ENCODE peak calls at places on chromosomes 7 and 10, in six cellular contexts. One of them, this sample, is unnamed.
A peak's percentile ranks its signal among the peaks of the same experiment; 100 is the strongest.

GRCh38 chr7:36348256-36348655 is 41.4 kb upstream of the ANLN start:
- DNase-seq in breast epithelium: no peak
- DNase-seq in HL-60: no peak
- DNase-seq in prostate gland: no peak
- DNase-seq in HCT116: no peak
- DNase-seq in stomach: no peak
- DNase-seq in this sample: no peak

GRCh38 chr7:30469303-30469702 is 9.3 kb downstream of the NOD1 start:
- DNase-seq in breast epithelium: peak; percentile 93
- DNase-seq in HL-60: no peak
- DNase-seq in prostate gland: no peak
- DNase-seq in HCT116: peak; percentile 8
- DNase-seq in stomach: no peak
- DNase-seq in this sample: peak; percentile 85

GRCh38 chr7:22723171-22723601 is 3.8 kb upstream of the IL6 start:
- DNase-seq in breast epithelium: peak; percentile 32
- DNase-seq in HL-60: no peak
- DNase-seq in prostate gland: peak; percentile 18
- DNase-seq in HCT116: no peak
- DNase-seq in stomach: peak; percentile 33
- DNase-seq in this sample: no peak

GRCh38 chr10:89633484-89633883 is 11.6 kb downstream of the PANK1 start:
- DNase-seq in breast epithelium: no peak
- DNase-seq in HL-60: no peak
- DNase-seq in prostate gland: no peak
- DNase-seq in HCT116: no peak
- DNase-seq in stomach: no peak
- DNase-seq in this sample: no peak

GRCh38 chr7:5636914-5637313 is 144.5 kb downstream of the RNF216 start:
- DNase-seq in breast epithelium: peak; percentile 59
- DNase-seq in HL-60: no peak
- DNase-seq in prostate gland: no peak
- DNase-seq in HCT116: no peak
- DNase-seq in stomach: peak; percentile 31
- DNase-seq in this sample: peak; percentile 91

GRCh38 chr10:131569851-131570715 is 258.6 kb upstream of the TCERG1L start:
- DNase-seq in breast epithelium: no peak
- DNase-seq in HL-60: no peak
- DNase-seq in prostate gland: no peak
- DNase-seq in HCT116: no peak
- DNase-seq in stomach: peak; percentile 15
- DNase-seq in this sample: peak; percentile 78

GRCh38 chr7:133836666-133837065 is 290.5 kb upstream of the LRGUK start:
- DNase-seq in breast epithelium: no peak
- DNase-seq in HL-60: no peak
- DNase-seq in prostate gland: no peak
- DNase-seq in HCT116: no peak
- DNase-seq in stomach: no peak
- DNase-seq in this sample: no peak

GRCh38 chr7:75662579-75663301 is 76.0 kb downstream of the HIP1 start:
- DNase-seq in breast epithelium: no peak
- DNase-seq in HL-60: no peak
- DNase-seq in prostate gland: no peak
- DNase-seq in HCT116: no peak
- DNase-seq in stomach: no peak
- DNase-seq in this sample: no peak

GRCh38 chr7:29194206-29194593 is 375 bp upstream of the CHN2 start:
- DNase-seq in breast epithelium: no peak
- DNase-seq in HL-60: no peak
- DNase-seq in prostate gland: no peak
- DNase-seq in HCT116: no peak
- DNase-seq in stomach: peak; percentile 27
- DNase-seq in this sample: no peak

GRCh38 chr7:74606101-74606908 is 51.2 kb upstream of the GTF2I start:
- DNase-seq in breast epithelium: no peak
- DNase-seq in HL-60: no peak
- DNase-seq in prostate gland: peak; percentile 42
- DNase-seq in HCT116: no peak
- DNase-seq in stomach: peak; percentile 57
- DNase-seq in this sample: no peak

GRCh38 chr7:1675673-1676549 is 5.8 kb downstream of the ELFN1 start:
- DNase-seq in breast epithelium: no peak
- DNase-seq in HL-60: no peak
- DNase-seq in prostate gland: no peak
- DNase-seq in HCT116: no peak
- DNase-seq in stomach: no peak
- DNase-seq in this sample: peak; percentile 75

GRCh38 chr7:123024989-123025758 is 29.7 kb upstream of the TAS2R16 start:
- DNase-seq in breast epithelium: no peak
- DNase-seq in HL-60: no peak
- DNase-seq in prostate gland: no peak
- DNase-seq in HCT116: no peak
- DNase-seq in stomach: no peak
- DNase-seq in this sample: no peak

GRCh38 chr10:3409928-3410327 is 237.3 kb upstream of the PITRM1 start:
- DNase-seq in breast epithelium: no peak
- DNase-seq in HL-60: no peak
- DNase-seq in prostate gland: no peak
- DNase-seq in HCT116: no peak
- DNase-seq in stomach: no peak
- DNase-seq in this sample: no peak

GRCh38 chr7:18573410-18574234 is 78.1 kb downstream of the HDAC9 start:
- DNase-seq in breast epithelium: no peak
- DNase-seq in HL-60: no peak
- DNase-seq in prostate gland: no peak
- DNase-seq in HCT116: no peak
- DNase-seq in stomach: no peak
- DNase-seq in this sample: no peak

GRCh38 chr7:131076711-131077170 is 250.9 kb upstream of the MKLN1 start:
- DNase-seq in breast epithelium: no peak
- DNase-seq in HL-60: no peak
- DNase-seq in prostate gland: peak; percentile 20
- DNase-seq in HCT116: no peak
- DNase-seq in stomach: no peak
- DNase-seq in this sample: no peak

GRCh38 chr7:103447073-103447960 is 1.3 kb upstream of the SLC26A5 start:
- DNase-seq in breast epithelium: no peak
- DNase-seq in HL-60: peak; percentile 7
- DNase-seq in prostate gland: peak; percentile 59
- DNase-seq in HCT116: peak; percentile 37
- DNase-seq in stomach: peak; percentile 56
- DNase-seq in this sample: no peak

GRCh38 chr10:100508691-100509150 is 10.9 kb downstream of the SEC31B start:
- DNase-seq in breast epithelium: no peak
- DNase-seq in HL-60: no peak
- DNase-seq in prostate gland: no peak
- DNase-seq in HCT116: peak; percentile 46
- DNase-seq in stomach: no peak
- DNase-seq in this sample: no peak

GRCh38 chr10:69895759-69896158 is 94.1 kb downstream of the COL13A1 start:
- DNase-seq in breast epithelium: no peak
- DNase-seq in HL-60: no peak
- DNase-seq in prostate gland: no peak
- DNase-seq in HCT116: no peak
- DNase-seq in stomach: no peak
- DNase-seq in this sample: peak; percentile 90

GRCh38 chr7:143399151-143399550 is 9.5 kb downstream of the EPHA1 start:
- DNase-seq in breast epithelium: no peak
- DNase-seq in HL-60: no peak
- DNase-seq in prostate gland: no peak
- DNase-seq in HCT116: no peak
- DNase-seq in stomach: no peak
- DNase-seq in this sample: no peak

DNA sequence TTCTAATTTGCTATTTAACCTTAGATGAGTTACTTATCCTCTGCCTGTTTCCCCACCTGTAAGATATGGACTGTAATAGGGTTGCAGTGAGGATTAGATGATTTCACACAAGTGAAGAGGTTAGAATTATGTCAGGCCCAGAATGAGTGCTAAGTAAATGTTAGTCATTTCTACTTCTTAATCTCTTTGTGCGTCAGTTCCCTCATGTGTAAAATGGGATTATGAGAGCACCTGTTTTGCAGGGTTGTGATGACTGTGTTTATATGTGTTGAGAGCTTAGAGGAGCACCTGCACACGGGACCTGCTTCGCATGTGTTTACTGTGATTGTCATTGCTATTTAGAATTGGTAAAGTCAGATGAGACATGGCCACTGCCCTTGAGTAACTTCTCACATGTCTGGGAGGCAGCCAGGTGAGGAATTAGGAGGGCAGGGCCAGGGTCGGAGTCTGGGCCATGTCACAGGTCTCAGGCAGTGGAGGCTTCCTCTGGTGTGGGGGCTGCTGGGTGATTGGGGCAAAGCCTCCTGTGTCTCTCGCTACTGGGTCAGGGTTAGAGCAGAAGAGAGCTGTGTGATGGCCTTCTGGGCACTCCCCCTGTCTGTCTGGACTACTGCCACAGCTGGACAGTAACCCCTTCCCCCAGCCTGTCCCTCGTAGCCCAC is 106.7 kb downstream of the WDFY4 start:
- DNase-seq in breast epithelium: no peak
- DNase-seq in HL-60: no peak
- DNase-seq in prostate gland: no peak
- DNase-seq in HCT116: no peak
- DNase-seq in stomach: no peak
- DNase-seq in this sample: no peak
- TF ChIP-seq CTCF in breast epithelium: no peak
- TF ChIP-seq CTCF in HL-60: no peak
- TF ChIP-seq CTCF in prostate gland: no peak
- TF ChIP-seq CTCF in HCT116: no peak
- TF ChIP-seq CTCF in stomach: no peak
- TF ChIP-seq CTCF in this sample: no peak

GRCh38 chr7:39096220-39096619 is 118.5 kb downstream of the POU6F2 start:
- DNase-seq in breast epithelium: no peak
- DNase-seq in HL-60: no peak
- DNase-seq in prostate gland: no peak
- DNase-seq in HCT116: no peak
- DNase-seq in stomach: no peak
- DNase-seq in this sample: no peak
- TF ChIP-seq POLR2AphosphoS5 in breast epithelium: no peak
- TF ChIP-seq POLR2AphosphoS5 in HL-60: no peak
- TF ChIP-seq POLR2AphosphoS5 in prostate gland: no peak
- TF ChIP-seq POLR2AphosphoS5 in HCT116: no peak
- TF ChIP-seq POLR2AphosphoS5 in stomach: no peak
- TF ChIP-seq POLR2AphosphoS5 in this sample: no peak

DNA sequence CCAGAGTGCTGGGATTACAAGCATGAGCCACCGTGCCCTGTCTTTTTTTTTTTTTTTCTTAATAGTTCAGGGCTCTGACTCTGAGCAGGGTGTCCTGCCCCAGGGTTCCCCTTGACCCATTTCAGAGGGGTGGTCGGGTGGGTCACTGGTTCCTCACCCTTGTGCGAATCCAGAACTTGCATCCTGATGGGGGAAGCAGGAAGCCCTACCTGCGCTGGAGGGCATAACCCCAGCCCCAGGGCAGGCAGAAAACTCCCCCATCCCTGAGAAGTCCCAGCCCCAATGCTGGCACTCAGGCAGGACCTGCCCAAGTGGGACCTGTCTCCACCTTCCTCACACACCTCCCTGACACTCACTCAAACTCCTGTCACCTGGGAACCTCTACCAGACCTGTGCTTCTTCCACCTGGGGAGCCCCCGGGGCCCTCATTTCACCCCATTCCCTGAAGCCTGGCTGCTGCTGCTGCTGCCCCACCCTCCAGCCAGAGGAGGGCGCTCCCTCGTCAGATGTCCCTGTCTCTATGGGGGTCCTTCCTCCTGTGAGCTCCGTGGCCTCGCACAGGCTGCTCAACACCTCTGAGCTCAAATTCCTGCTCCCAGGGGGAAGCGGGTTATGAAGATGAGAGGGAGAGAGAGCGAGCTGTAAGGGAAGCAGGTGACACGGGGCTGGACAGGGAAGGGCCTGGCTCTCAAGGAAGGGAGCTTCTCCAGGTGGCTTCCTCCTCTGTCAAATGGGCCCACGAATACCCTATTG is 15.1 kb upstream of the ZNF273 start:
- DNase-seq in breast epithelium: peak; percentile 12
- DNase-seq in HL-60: no peak
- DNase-seq in prostate gland: no peak
- DNase-seq in HCT116: no peak
- DNase-seq in stomach: peak; percentile 28
- DNase-seq in this sample: peak; percentile 77
- TF ChIP-seq CTCF in breast epithelium: no peak
- TF ChIP-seq CTCF in HL-60: no peak
- TF ChIP-seq CTCF in prostate gland: no peak
- TF ChIP-seq CTCF in HCT116: no peak
- TF ChIP-seq CTCF in stomach: peak; percentile 27
- TF ChIP-seq CTCF in this sample: no peak

DNA sequence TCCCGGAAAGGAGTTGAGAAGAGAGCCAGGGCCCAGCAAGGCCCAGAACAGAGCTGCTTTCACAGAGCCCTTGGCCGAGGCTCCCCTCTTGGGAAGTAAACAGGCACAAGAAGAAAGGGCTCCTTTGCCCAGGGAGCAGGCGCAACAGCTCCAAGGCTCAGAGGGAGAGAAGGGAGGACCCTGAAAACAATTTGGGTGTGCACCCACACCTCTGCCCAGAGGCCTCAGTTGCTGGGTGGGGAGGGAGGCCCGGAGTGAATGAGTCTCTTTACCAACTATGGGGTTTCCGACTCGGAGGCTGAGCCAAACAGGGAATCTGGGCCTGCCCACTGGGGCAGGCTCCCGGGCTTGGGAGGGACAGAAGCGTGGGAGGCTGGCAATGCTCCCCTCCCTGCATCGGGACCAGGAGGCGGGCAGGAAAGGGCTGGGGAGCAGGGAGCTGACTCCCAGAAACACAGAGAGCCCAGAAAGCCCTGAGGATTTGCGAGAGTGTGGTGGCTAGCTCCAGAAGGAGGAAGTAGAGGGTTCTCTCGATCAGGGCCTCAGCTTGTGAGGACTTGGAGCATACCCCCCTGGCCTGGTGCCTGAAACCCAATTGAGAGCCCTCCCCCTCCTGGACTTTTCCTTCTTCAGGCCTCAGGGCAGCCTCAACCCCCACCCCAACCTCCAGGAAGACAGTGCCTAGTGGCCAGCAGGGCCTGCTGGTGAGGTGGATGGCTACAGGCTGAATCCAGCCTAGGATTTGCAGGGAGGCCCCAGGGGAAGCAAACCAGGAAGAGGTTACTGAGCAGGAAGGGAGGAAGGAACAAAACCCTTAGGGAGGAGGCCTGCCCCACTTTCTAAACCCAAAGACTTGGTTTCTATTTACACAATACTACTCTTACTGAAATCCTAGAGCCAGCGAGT is 6.2 kb downstream of the C10orf105 start:
- DNase-seq in breast epithelium: peak; percentile 91
- DNase-seq in HL-60: peak; percentile 91
- DNase-seq in prostate gland: peak; percentile 80
- DNase-seq in HCT116: no peak
- DNase-seq in stomach: peak; percentile 65
- DNase-seq in this sample: peak; percentile 94
- TF ChIP-seq POLR2AphosphoS5 in breast epithelium: peak; percentile 37
- TF ChIP-seq POLR2AphosphoS5 in HL-60: peak; percentile 56
- TF ChIP-seq POLR2AphosphoS5 in prostate gland: peak; percentile 18
- TF ChIP-seq POLR2AphosphoS5 in HCT116: no peak
- TF ChIP-seq POLR2AphosphoS5 in stomach: no peak
- TF ChIP-seq POLR2AphosphoS5 in this sample: no peak